ENCODE peak calls at places on chromosomes 7 and 10, in nine cellular contexts. M is brain microvascular endothelial cell, Y is cardiac fibroblast, O is uterus, R is psoas muscle, J is coronary artery, W is GM12864, Q is mammary epithelial cell, D is bronchial epithelial cell. Z is an unnamed sample.

GRCh38 chr7:8112685-8113084 is 144.1 kb downstream of the GLCCI1 start:
- DNase-seq in M (no peak), Y (no peak), O (no peak), R (no peak), J (no peak), W (no peak), Q (no peak), D (no peak), Z (no peak)

GRCh38 chr10:8392216-8392615 is 337.7 kb downstream of the GATA3 start:
- DNase-seq in M (no peak), Y (peak), O (no peak), R (no peak), J (no peak), W (no peak), Q (peak), D (peak), Z (no peak)

GRCh38 chr7:100865971-100866720 is 1.0 kb upstream of the TRIP6 start:
- DNase-seq in M (no peak), Y (peak), O (peak), R (peak), J (no peak), W (no peak), Q (peak), D (peak), Z (no peak)

GRCh38 chr7:102934670-102935069 is 21.9 kb downstream of the LRRC17 start:
- DNase-seq in M (no peak), Y (no peak), O (no peak), R (no peak), J (no peak), W (no peak), Q (no peak), D (no peak), Z (no peak)

GRCh38 chr7:30838008-30838407 is 66.8 kb downstream of the MINDY4 start:
- DNase-seq in M (no peak), Y (no peak), O (no peak), R (no peak), J (peak), W (no peak), Q (no peak), D (no peak), Z (no peak)

GRCh38 chr10:35335718-35336083 is 608 bp upstream of the CCNY start:
- DNase-seq in M (no peak), Y (no peak), O (no peak), R (peak), J (no peak), W (no peak), Q (peak), D (no peak), Z (no peak)

GRCh38 chr10:20990604-20991003 is 93.5 kb upstream of the NEBL start:
- DNase-seq in M (peak), Y (peak), O (no peak), R (no peak), J (no peak), W (no peak), Q (peak), D (peak), Z (no peak)

GRCh38 chr7:9250876-9251275 is 817.5 kb downstream of the NXPH1 start:
- DNase-seq in M (no peak), Y (no peak), O (no peak), R (no peak), J (no peak), W (no peak), Q (no peak), D (no peak), Z (no peak)

GRCh38 chr10:47397256-47397655 is 13.2 kb upstream of the ZNF488 start:
- DNase-seq in M (no peak), Y (no peak), O (no peak), R (no peak), J (no peak), W (no peak), Q (no peak), D (no peak), Z (no peak)

GRCh38 chr7:78983483-78983882 is 470.0 kb downstream of the MAGI2 start:
- DNase-seq in M (no peak), Y (no peak), O (no peak), R (no peak), J (no peak), W (no peak), Q (no peak), D (no peak), Z (no peak)

GRCh38 chr7:82631998-82632397 is 188.4 kb upstream of the CACNA2D1 start:
- DNase-seq in M (no peak), Y (peak), O (no peak), R (no peak), J (no peak), W (no peak), Q (no peak), D (no peak), Z (no peak)

GRCh38 chr10:102300289-102300843 is 55.0 kb downstream of the GBF1 start:
- DNase-seq in M (peak), Y (peak), O (no peak), R (no peak), J (no peak), W (no peak), Q (no peak), D (no peak), Z (peak)

GRCh38 chr10:110780704-110781103 is 91.0 kb upstream of the PDCD4 start:
- DNase-seq in M (no peak), Y (no peak), O (no peak), R (peak), J (no peak), W (no peak), Q (no peak), D (no peak), Z (no peak)

GRCh38 chr10:133195096-133195495 is 34.9 kb upstream of the UTF1 start:
- DNase-seq in M (no peak), Y (no peak), O (no peak), R (no peak), J (no peak), W (no peak), Q (no peak), D (no peak), Z (no peak)

GRCh38 chr7:35499226-35499625 is 195.7 kb downstream of the HERPUD2 start:
- DNase-seq in M (no peak), Y (no peak), O (no peak), R (no peak), J (no peak), W (no peak), Q (no peak), D (no peak), Z (no peak)

GRCh38 chr10:11057448-11057847 is 39.8 kb downstream of the CELF2 start:
- DNase-seq in M (no peak), Y (no peak), O (no peak), R (no peak), J (no peak), W (no peak), Q (no peak), D (no peak), Z (no peak)

GRCh38 chr10:114822771-114823463 is 1.3 kb downstream of the FHIP2A start:
- DNase-seq in M (no peak), Y (peak), O (no peak), R (no peak), J (no peak), W (no peak), Q (peak), D (peak), Z (peak)

GRCh38 chr7:20299145-20299544 is 31.6 kb upstream of the ITGB8 start:
- DNase-seq in M (no peak), Y (no peak), O (no peak), R (no peak), J (no peak), W (no peak), Q (no peak), D (no peak), Z (no peak)
- H3K4me3 ChIP-seq in M (no peak), Y (no peak), O (no peak), R (no peak), J (no peak), W (no peak), Q (no peak), D (no peak), Z (no peak)

DNA sequence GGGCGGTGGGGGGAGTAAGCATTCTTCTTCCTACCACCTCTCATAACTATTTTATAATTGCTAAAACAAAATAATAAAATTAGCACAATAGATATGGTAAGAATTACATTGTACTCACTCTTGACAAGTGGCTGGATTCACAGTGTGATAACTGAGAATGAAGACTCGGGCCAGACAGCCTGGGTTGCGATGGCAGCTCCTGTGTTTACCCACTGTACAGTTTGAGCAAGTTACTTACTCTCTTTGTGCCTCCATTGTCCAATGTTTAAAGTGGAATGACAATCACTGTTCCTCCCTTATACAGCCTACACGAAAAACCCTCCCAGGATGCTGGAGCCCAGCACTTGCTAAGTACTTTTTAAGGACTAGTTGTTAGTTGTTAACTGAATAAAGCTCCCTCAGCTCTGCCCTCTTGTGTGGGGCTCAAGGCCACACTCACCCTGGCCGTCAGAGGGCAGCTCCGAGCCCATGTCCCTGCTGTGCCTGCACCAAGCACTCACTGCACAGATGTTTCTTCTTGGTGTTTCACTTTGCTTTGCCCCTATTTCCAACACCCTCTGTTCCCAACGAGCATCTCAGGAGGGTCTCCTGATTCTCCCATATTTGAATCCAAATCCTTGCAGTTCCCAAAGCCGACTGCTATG is 56.4 kb upstream of the NPS start:
- DNase-seq in M (peak), Y (no peak), O (no peak), R (no peak), J (no peak), W (no peak), Q (no peak), D (no peak), Z (no peak)
- TF ChIP-seq CTCF in M (peak), Y (peak), O (no peak), R (no peak), J (no peak), W (no peak), Q (peak), D (peak), Z (no peak)

GRCh38 chr10:88946200-88946599 is 6.4 kb downstream of the ACTA2 start:
- DNase-seq in M (no peak), Y (no peak), O (no peak), R (no peak), J (no peak), W (no peak), Q (no peak), D (no peak), Z (no peak)

GRCh38 chr10:88944813-88945212 is 7.8 kb downstream of the ACTA2 start:
- DNase-seq in M (no peak), Y (no peak), O (no peak), R (no peak), J (no peak), W (no peak), Q (no peak), D (no peak), Z (no peak)

GRCh38 chr10:88949051-88949450 is 3.5 kb downstream of the ACTA2 start:
- DNase-seq in M (no peak), Y (no peak), O (no peak), R (no peak), J (no peak), W (no peak), Q (no peak), D (no peak), Z (no peak)

GRCh38 chr10:88949912-88950664 is 2.5 kb downstream of the ACTA2 start:
- DNase-seq in M (no peak), Y (peak), O (no peak), R (no peak), J (no peak), W (no peak), Q (no peak), D (no peak), Z (no peak)

DNA sequence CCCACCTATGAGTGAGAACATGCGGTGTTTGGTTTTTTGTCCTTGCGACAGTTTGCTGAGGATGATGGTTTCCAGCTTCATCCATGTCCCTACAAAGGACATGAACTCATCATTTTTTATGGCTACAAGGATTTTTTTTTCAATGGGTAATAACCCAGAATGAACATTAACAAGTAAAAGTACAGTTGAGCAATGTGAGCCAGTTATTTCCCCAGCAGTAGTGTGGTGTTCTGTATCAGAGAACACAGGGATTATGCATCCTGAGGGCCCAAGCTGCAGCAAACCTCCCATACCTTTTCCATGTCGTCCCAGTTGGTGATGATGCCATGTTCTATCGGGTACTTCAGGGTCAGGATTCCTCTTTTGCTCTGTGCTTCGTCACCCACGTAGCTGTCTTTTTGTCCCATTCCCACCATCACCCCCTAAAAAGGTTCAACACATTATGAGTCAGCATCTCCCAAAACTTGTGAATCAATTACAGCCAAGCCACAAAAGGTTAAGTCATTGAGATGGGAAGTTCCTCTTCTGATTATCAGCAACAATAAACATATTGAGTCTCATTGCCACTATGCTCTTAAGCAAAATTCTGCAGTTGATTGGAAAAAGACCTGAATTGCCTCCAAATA is 5.5 kb downstream of the ACTA2 start:
- DNase-seq in M (no peak), Y (no peak), O (no peak), R (no peak), J (no peak), W (no peak), Q (no peak), D (no peak), Z (no peak)
- H3K4me3 ChIP-seq in M (no peak), Y (no peak), O (peak), R (peak), J (peak), W (no peak), Q (no peak), D (no peak), Z (no peak)

DNA sequence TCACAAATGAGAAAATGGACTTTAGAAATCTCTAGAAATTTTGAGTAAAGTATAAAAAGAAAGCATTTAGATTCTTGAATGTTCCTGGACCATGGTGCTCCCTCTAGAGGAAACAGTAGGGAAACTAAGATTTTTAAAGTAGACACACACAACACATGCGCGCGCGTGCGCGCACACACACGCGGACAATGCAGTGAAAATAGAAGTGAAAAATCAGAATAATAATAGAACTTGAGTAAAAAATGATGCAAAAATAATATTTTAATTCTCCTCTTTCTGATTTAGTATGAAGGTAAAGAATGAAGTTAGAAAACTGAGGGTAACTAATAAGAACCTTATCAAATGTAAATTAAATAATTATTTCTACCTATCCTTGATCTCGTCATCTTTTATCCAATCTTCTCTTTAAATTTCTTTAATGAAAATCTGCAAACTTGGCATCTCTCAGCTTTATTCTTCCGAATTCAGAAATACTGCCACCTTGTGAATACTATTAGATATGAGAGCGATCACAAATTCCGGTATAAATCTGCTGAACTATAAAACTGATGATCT is 117.0 kb upstream of the AMPH start:
- DNase-seq in M (peak), Y (peak), O (no peak), R (no peak), J (no peak), W (no peak), Q (no peak), D (peak), Z (no peak)
- TF ChIP-seq CTCF in M (peak), Y (peak), O (no peak), R (no peak), J (peak), W (peak), Q (peak), D (peak), Z (peak)

GRCh38 chr7:157658851-157659412 is 322.1 kb downstream of the DNAJB6 start:
- DNase-seq in M (no peak), Y (no peak), O (no peak), R (no peak), J (no peak), W (no peak), Q (no peak), D (no peak), Z (no peak)
- H3K4me3 ChIP-seq in M (no peak), Y (no peak), O (no peak), R (no peak), J (no peak), W (no peak), Q (no peak), D (no peak), Z (no peak)

GRCh38 chr10:131242007-131242406 is 69.5 kb downstream of the TCERG1L start:
- DNase-seq in M (no peak), Y (no peak), O (no peak), R (no peak), J (no peak), W (no peak), Q (no peak), D (no peak), Z (no peak)
- TF ChIP-seq CTCF in M (peak), Y (no peak), O (no peak), R (peak), J (no peak), W (no peak), Q (no peak), D (no peak), Z (no peak)

GRCh38 chr7:43834463-43835251 is 34.7 kb downstream of the MRPS24 start:
- DNase-seq in M (peak), Y (peak), O (no peak), R (no peak), J (no peak), W (peak), Q (peak), D (peak), Z (no peak)

GRCh38 chr7:43843276-43843675 is 26.0 kb downstream of the MRPS24 start:
- DNase-seq in M (no peak), Y (no peak), O (no peak), R (no peak), J (no peak), W (no peak), Q (no peak), D (no peak), Z (no peak)

GRCh38 chr7:43838201-43838659 is 31.1 kb downstream of the MRPS24 start:
- DNase-seq in M (no peak), Y (no peak), O (no peak), R (no peak), J (no peak), W (no peak), Q (no peak), D (no peak), Z (no peak)
- H3K4me3 ChIP-seq in M (no peak), Y (no peak), O (no peak), R (peak), J (no peak), W (no peak), Q (no peak), D (no peak), Z (peak)

GRCh38 chr10:33290286-33291052 is 44.0 kb downstream of the NRP1 start:
- DNase-seq in M (no peak), Y (no peak), O (no peak), R (no peak), J (no peak), W (no peak), Q (no peak), D (no peak), Z (no peak)
- TF ChIP-seq CTCF in M (peak), Y (no peak), O (peak), R (no peak), J (no peak), W (no peak), Q (peak), D (no peak), Z (peak)

DNA sequence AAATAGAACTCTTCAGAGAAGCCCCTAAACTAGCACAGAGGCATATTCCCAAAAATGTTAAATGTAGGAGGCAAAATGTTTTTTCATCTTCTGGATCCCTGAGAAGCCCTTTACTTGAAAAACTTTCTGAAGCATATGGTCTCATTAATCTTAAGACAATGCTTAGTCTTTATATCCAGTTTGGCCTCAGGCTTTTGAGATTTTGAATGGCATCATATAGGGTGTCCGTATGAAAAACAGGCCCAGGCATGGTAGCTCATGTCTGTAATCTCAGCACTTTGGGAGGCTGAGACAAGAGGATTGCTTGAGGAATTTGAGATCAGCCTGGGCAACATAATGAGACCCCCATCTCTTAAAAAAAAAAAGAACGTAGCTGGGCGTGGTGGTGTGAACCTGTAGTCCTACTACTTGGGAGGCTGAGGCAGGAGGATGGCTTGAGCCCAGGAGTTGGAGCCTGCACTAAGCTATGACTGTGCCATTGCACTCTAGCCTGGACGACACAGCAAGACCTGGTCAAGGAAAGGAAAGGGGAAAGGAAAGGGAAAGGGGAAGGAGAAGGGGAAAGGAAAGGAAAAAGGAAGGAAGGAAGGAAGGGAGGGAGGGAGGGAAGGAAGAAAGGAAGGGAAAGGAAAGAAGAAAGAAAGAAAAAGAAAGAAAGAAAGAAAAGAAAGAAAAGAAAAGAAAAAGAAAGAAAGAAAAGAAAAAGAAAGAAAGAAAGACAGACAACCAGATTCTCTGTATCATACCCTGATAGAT is 119.4 kb downstream of the CDK6 start:
- DNase-seq in M (no peak), Y (no peak), O (no peak), R (no peak), J (no peak), W (no peak), Q (no peak), D (no peak), Z (no peak)
- H3K4me3 ChIP-seq in M (no peak), Y (no peak), O (no peak), R (peak), J (peak), W (no peak), Q (peak), D (no peak), Z (peak)

DNA sequence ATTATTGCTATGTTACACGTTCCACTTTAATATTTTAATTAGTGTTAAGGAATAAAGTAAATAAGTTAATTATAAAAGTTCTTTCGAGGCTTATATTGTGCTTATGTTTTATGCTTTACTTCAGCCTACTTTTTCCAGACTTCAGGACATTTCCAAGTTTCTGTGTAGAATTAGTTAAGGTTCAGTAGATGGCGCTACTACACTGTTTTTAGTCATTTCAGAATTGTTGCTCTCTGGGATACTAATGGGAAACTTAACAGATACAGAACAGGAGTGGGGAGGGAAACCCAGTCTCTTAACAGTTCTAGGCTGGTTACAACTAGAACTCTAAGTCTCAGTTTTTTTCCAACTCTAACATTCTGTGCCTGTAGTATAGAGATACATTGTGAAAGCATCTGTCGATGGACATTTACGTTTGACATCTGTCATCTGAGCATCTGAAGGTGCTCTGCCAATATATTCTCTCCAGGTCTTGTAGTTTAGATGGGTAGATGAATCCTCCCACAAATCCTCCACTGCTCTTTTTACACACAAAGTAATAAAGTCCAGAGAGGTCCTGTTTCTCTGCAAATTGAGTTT is 56.8 kb upstream of the FAM171A1 start:
- DNase-seq in M (peak), Y (peak), O (no peak), R (no peak), J (no peak), W (no peak), Q (peak), D (peak), Z (peak)
- TF ChIP-seq CTCF in M (peak), Y (peak), O (peak), R (peak), J (peak), W (peak), Q (peak), D (peak), Z (peak)